ENCODE peak calls at places on chromosomes 16 and 17, in six cellular contexts. F is GM12878, M is K562, Q is H1, I is SK-N-SH, S is HL-60. J is an unnamed sample.

GRCh38 chr17:60506312-60506711 is 19.7 kb downstream of the APPBP2 start:
- DNase-seq in S (no peak), Q (no peak), I (no peak), M (peak; percentile 29), F (no peak), J (peak; percentile 9)

GRCh38 chr17:44110823-44111633 is 12.4 kb downstream of the HDAC5 start:
- DNase-seq in Q (peak; percentile 69), S (peak; percentile 98), I (peak; percentile 96), M (peak; percentile 95), F (peak; percentile 52), J (peak; percentile 96)

GRCh38 chr17:77783991-77784820 is 174.3 kb upstream of the TNRC6C start:
- DNase-seq in S (no peak), M (no peak), Q (no peak), F (no peak), I (no peak), J (no peak)

GRCh38 chr16:50006954-50007353 is 18.1 kb upstream of the CNEP1R1 start:
- DNase-seq in M (no peak), F (no peak), S (peak; percentile 32), Q (no peak), I (no peak), J (no peak)

GRCh38 chr16:9114112-9114511 is 22.7 kb downstream of the HAPSTR1 start:
- DNase-seq in M (no peak), F (no peak), S (no peak), Q (no peak), I (no peak), J (no peak)

GRCh38 chr17:81819648-81820171 is 13.4 kb downstream of the MCRIP1 start:
- DNase-seq in F (no peak), M (no peak), Q (no peak), I (no peak), S (no peak), J (no peak)

GRCh38 chr16:16120382-16121184 is 102.7 kb downstream of the ABCC6 start:
- DNase-seq in I (peak; percentile 44), S (peak; percentile 24), M (peak; percentile 72), Q (no peak), F (no peak), J (no peak)

GRCh38 chr16:66026211-66026610 is 340.3 kb upstream of the CDH5 start:
- DNase-seq in I (peak; percentile 61), Q (peak; percentile 31), S (no peak), F (no peak), M (peak; percentile 9), J (no peak)

GRCh38 chr16:67404740-67405226 is 11.5 kb upstream of the TPPP3 start:
- DNase-seq in S (no peak), F (no peak), I (no peak), M (no peak), Q (no peak), J (no peak)

GRCh38 chr16:83973581-83974385 is 5.7 kb downstream of the NECAB2 start:
- DNase-seq in F (no peak), Q (no peak), I (no peak), S (no peak), M (no peak), J (no peak)

GRCh38 chr17:45976755-45977505 is 22.1 kb upstream of the STH start:
- DNase-seq in I (no peak), F (no peak), S (no peak), Q (no peak), M (peak; percentile 93), J (no peak)

GRCh38 chr16:82884320-82884898 is 257.6 kb downstream of the CDH13 start:
- DNase-seq in I (no peak), F (no peak), M (no peak), Q (no peak), S (no peak), J (no peak)

GRCh38 chr16:57622361-57623250 is 5.8 kb upstream of the ADGRG1 start:
- DNase-seq in S (no peak), F (no peak), M (no peak), I (no peak), Q (no peak), J (peak; percentile 35)

GRCh38 chr17:42163113-42163512 is 8.3 kb upstream of the RAB5C start:
- DNase-seq in M (peak; percentile 68), Q (no peak), I (peak; percentile 61), S (no peak), F (no peak), J (peak; percentile 49)

GRCh38 chr16:50928065-50928464 is 186.2 kb downstream of the CYLD start:
- DNase-seq in Q (no peak), M (no peak), I (no peak), S (no peak), F (no peak), J (peak; percentile 14)

GRCh38 chr16:839643-840408 is 39.3 kb upstream of the GNG13 start:
- DNase-seq in Q (no peak), S (no peak), I (no peak), M (no peak), F (no peak), J (no peak)

GRCh38 chr17:58371300-58371950 is 19.4 kb upstream of the SUPT4H1 start:
- DNase-seq in M (no peak), S (no peak), I (no peak), F (no peak), Q (no peak), J (no peak)

DNA sequence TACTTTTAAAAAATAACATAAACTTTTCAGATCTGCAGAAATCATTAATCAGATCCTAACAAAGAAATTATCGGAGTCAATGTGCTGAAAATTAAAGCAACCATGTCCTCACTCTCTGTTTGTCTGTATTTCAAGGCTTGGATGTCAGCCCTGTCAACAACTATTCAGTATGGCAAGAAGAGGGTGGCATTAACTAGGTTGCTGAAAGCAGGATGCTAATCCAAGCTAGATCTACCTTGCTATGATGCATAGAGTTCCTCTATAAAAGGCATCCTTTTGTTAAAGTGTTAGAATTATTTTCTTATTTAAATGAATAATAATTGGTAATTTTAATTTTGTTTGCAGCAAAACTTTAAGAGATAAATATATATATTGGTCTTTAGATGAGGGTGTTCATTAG is 800.8 kb downstream of the CDH11 start:
- DNase-seq in Q (no peak), I (no peak), S (no peak), M (no peak), F (no peak), J (no peak)
- TF ChIP-seq GABPA in Q (no peak), I (no peak), S (no peak), M (no peak), F (no peak), J (no peak)

GRCh38 chr17:80105762-80106161 is 4.4 kb downstream of the GAA start:
- DNase-seq in M (peak; percentile 49), Q (no peak), S (no peak), F (no peak), I (peak; percentile 56), J (no peak)
- TF ChIP-seq GABPA in M (no peak), Q (no peak), S (no peak), F (no peak), I (no peak), J (no peak)

DNA sequence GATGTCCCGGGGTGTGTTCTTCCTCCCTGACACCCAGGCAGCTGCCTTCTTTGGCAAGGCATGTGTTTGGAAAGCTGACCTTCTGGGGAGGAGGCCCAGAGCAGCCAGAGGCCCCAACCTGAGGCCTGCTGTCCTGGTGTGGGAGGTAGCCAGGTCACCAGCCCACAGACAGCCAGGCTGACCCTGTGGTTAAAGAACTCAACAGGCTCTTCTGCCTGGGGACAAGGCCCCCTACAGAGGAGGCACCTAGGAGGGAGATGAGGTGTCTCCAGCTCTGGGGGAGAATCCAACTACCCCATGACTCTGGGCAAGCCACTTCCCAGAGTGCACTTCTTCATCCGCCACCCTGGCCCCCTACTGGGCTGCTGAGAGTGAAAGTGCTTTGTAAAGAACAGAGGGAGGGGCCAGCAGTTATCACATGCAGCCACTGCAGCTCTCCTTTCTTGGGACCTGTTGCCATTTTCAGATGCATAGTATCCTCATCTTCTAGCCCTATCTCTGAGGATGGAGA is 13.1 kb upstream of the SREBF1 start:
- DNase-seq in I (peak; percentile 58), F (peak; percentile 32), Q (no peak), S (peak; percentile 62), M (peak; percentile 80), J (peak; percentile 62)
- TF ChIP-seq GABPA in I (no peak), F (no peak), Q (no peak), S (no peak), M (no peak), J (no peak)

DNA sequence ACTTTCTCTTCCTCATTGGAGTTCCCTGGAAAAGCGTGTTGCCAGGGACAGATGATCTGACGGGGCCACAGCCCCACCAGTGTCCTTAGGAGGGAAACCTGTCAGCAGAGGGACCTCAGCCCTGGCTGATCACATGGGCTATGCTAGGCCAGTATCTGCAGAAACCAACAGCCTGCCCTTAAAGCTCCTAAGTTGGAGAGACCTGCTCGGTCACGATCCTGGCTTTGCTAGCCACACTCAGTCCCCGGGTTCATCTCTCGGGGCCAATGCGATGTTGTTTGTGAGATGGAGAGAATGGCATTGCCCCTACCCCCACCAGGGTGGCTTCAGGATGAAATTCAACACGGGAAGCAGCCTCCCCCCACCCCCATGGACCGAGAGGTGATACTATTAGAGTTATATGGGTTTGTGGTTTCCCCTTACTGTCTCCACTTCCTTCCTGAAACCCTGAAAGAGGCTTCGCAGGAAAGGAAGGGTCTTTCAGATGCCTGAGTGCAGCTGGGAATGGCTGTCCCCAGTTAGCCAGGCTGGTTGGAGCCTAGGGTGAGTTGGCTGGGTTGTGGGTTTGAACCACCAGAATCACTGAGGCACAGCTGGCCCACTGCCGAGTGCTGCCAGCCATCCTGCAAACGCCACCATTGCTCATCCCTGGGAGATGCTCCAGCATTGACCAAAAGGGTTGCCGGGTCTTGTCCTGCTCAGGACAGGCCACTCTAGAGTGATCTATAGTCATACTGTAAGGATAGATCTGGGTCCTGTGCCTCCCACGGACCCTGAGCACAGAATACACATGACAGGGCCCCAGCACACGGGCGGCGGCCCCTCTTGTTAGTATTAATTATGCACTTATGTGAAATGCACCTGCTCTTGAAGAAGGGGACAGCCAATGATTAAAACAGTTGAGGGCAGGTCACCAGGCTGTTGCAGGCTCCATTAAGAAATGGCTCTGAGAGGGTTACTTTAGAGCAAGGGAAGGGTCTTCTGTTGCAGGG is 16.8 kb downstream of the RMI2 start:
- DNase-seq in F (peak; percentile 45), S (peak; percentile 54), I (no peak), Q (no peak), M (no peak), J (no peak)
- TF ChIP-seq GABPA in F (no peak), S (no peak), I (no peak), Q (no peak), M (no peak), J (no peak)

DNA sequence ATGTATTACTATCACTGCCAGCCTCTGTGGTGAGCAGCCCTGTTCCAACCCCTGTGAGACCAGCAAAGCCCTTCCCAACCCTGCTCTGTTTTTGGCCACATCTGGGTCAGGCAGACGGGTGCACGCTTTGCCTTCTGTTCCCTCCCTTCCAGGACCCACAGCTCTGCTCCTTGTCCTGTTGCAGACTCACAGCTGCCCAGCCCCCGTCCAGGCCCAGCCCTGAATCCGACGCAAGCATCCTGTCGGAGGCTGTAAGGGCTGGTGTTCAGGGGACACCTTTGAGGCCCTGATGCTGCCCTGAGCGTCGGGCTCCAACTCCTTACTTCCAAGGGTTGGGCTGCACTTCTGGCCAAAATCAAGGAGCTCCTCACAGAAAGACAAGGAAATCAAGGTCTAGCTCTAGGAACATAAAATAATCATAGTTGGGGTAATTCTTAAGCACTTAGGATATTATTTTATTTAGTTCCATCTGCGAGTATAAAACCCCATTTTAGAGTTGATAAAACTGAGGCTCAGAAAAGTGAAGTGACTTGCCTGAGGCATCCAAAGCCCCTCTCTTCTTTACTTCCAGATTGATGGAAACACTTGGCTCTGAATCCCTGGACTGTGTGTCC is 14.3 kb upstream of the SRCIN1 start:
- DNase-seq in Q (no peak), M (no peak), S (no peak), F (no peak), I (no peak), J (no peak)
- TF ChIP-seq GABPA in Q (no peak), M (no peak), S (no peak), F (no peak), I (no peak), J (no peak)